ENCODE peak calls at places on chromosomes 2 and 18, in eight cellular contexts. C is colonic mucosa; W is activated T-cell treated with anti-CD3 and anti-CD28 coated beads for 1 hour; Z is astrocyte of the spinal cord; E is psoas muscle; K is upper lobe of right lung; P is stimulated activated naive CD8-positive, alpha-beta T cell treated with anti-CD3 and anti-CD28 coated beads, Interleukin-15, Interleukin-2, amounts not matched to agents 100 U/mL and 50 U/mL, for 24 hours; F is NCI-H1092 treated with DMSO at 0.1 percent for 48 hours. Y is an unnamed sample.

GRCh38 chr2:61658841-61659780 is 121.0 kb upstream of the XPO1 start:
- DNase-seq in P (no peak), Z (peak; percentile 47), W (no peak), E (no peak), C (no peak), K (no peak), F (peak; percentile 19), Y (no peak)

GRCh38 chr2:83081835-83082522 is 1377.1 kb downstream of the SUCLG1 start:
- DNase-seq in P (no peak), Z (peak; percentile 69), E (no peak), C (peak; percentile 38), F (peak; percentile 84), K (no peak), W (no peak), Y (no peak)

GRCh38 chr2:189104926-189105325 is 74.6 kb downstream of the COL5A2 start:
- DNase-seq in Z (peak; percentile 56), E (no peak), K (no peak), P (no peak), C (no peak), F (no peak), W (no peak), Y (no peak)

GRCh38 chr18:24270937-24271380 is 126.7 kb downstream of the OSBPL1A start:
- DNase-seq in E (no peak), W (no peak), Z (peak; percentile 60), P (no peak), F (no peak), C (no peak), K (no peak), Y (no peak)

GRCh38 chr2:23602113-23602512 is 217.1 kb downstream of the KLHL29 start:
- DNase-seq in W (no peak), P (no peak), F (no peak), Z (peak; percentile 88), C (no peak), K (no peak), E (peak; percentile 95), Y (no peak)

GRCh38 chr2:47058061-47058931 is 96.8 kb downstream of the STPG4 start:
- DNase-seq in E (peak; percentile 77), W (no peak), P (no peak), F (no peak), Z (peak; percentile 56), K (no peak), C (no peak), Y (peak; percentile 80)

GRCh38 chr2:225468131-225468530 is 68.6 kb downstream of the NYAP2 start:
- DNase-seq in E (no peak), C (no peak), W (no peak), P (no peak), F (no peak), K (no peak), Z (peak; percentile 20), Y (no peak)

GRCh38 chr2:105812180-105813044 is 67.7 kb downstream of the NCK2 start:
- DNase-seq in E (peak; percentile 60), F (peak; percentile 16), W (no peak), K (no peak), C (no peak), Z (peak; percentile 88), P (no peak), Y (peak; percentile 81)

GRCh38 chr2:64463784-64464183 is 9.8 kb downstream of the LGALSL start:
- DNase-seq in Z (peak; percentile 59), C (no peak), K (no peak), F (no peak), E (no peak), P (no peak), W (no peak), Y (no peak)

GRCh38 chr2:39664898-39665591 is 672 bp upstream of the TMEM178A start:
- DNase-seq in C (no peak), Z (no peak), P (no peak), K (no peak), F (no peak), E (no peak), W (no peak), Y (no peak)

GRCh38 chr2:24972315-24972958 is 682 bp upstream of the DNAJC27 start:
- DNase-seq in Z (peak; percentile 50), C (peak; percentile 50), F (peak; percentile 74), W (peak; percentile 18), K (no peak), P (peak; percentile 39), E (peak; percentile 60), Y (peak; percentile 64)

GRCh38 chr2:235690809-235691450 is 197.1 kb downstream of the AGAP1 start:
- DNase-seq in Z (no peak), W (no peak), C (no peak), K (no peak), F (no peak), E (no peak), P (no peak), Y (no peak)

GRCh38 chr2:99609851-99610381 is 120.1 kb upstream of the REV1 start:
- DNase-seq in Z (no peak), C (no peak), K (no peak), W (no peak), F (no peak), P (no peak), E (no peak), Y (no peak)

GRCh38 chr2:181471227-181471626 is 14.0 kb downstream of the ITGA4 start:
- DNase-seq in Z (no peak), C (no peak), P (no peak), K (no peak), E (no peak), F (no peak), W (no peak), Y (no peak)

GRCh38 chr2:31246184-31246852 is 12.4 kb downstream of the EHD3 start:
- DNase-seq in E (no peak), W (no peak), F (no peak), C (no peak), K (no peak), Z (no peak), P (no peak), Y (no peak)

GRCh38 chr2:172102159-172102857 is 392 bp downstream of the DLX2 start:
- DNase-seq in P (no peak), E (peak; percentile 59), K (no peak), W (no peak), C (no peak), F (peak; percentile 77), Z (no peak), Y (peak; percentile 67)